ENCODE peak calls at places on chromosomes 11 and 22, in nine cellular contexts. One of them, this sample, is unnamed.

GRCh38 chr11:114081641-114082414 is 22.3 kb downstream of the ZBTB16 start:
- DNase-seq in WTC11: no peak
- DNase-seq in Peyer's patch: no peak
- DNase-seq in mucosa of descending colon: no peak
- DNase-seq in heart right ventricle: no peak
- DNase-seq in nephron progenitor cell: no peak
- DNase-seq in HCT116: no peak
- DNase-seq in D721Med: no peak
- DNase-seq in uterus: peak
- DNase-seq in this sample: no peak

GRCh38 chr11:128232588-128232987 is 354.8 kb downstream of the ETS1 start:
- DNase-seq in D721Med: no peak
- DNase-seq in Peyer's patch: no peak
- DNase-seq in WTC11: no peak
- DNase-seq in uterus: no peak
- DNase-seq in HCT116: no peak
- DNase-seq in mucosa of descending colon: no peak
- DNase-seq in nephron progenitor cell: no peak
- DNase-seq in heart right ventricle: no peak
- DNase-seq in this sample: no peak

GRCh38 chr11:128503231-128503991 is 83.9 kb downstream of the ETS1 start:
- DNase-seq in nephron progenitor cell: no peak
- DNase-seq in HCT116: no peak
- DNase-seq in WTC11: no peak
- DNase-seq in Peyer's patch: no peak
- DNase-seq in mucosa of descending colon: no peak
- DNase-seq in D721Med: no peak
- DNase-seq in uterus: no peak
- DNase-seq in heart right ventricle: no peak
- DNase-seq in this sample: no peak

GRCh38 chr11:78192911-78193341 is 4.2 kb downstream of the USP35 start:
- DNase-seq in HCT116: no peak
- DNase-seq in heart right ventricle: no peak
- DNase-seq in Peyer's patch: no peak
- DNase-seq in WTC11: no peak
- DNase-seq in mucosa of descending colon: no peak
- DNase-seq in D721Med: no peak
- DNase-seq in nephron progenitor cell: no peak
- DNase-seq in uterus: no peak
- DNase-seq in this sample: peak

GRCh38 chr11:130315354-130315970 is 745 bp upstream of the ZBTB44 start:
- DNase-seq in uterus: peak
- DNase-seq in mucosa of descending colon: peak
- DNase-seq in HCT116: no peak
- DNase-seq in Peyer's patch: peak
- DNase-seq in WTC11: peak
- DNase-seq in heart right ventricle: peak
- DNase-seq in nephron progenitor cell: peak
- DNase-seq in D721Med: no peak
- DNase-seq in this sample: no peak

GRCh38 chr22:25564979-25565677 is 653 bp downstream of the GRK3 start:
- DNase-seq in HCT116: no peak
- DNase-seq in D721Med: no peak
- DNase-seq in Peyer's patch: no peak
- DNase-seq in uterus: peak
- DNase-seq in heart right ventricle: peak
- DNase-seq in nephron progenitor cell: no peak
- DNase-seq in WTC11: peak
- DNase-seq in mucosa of descending colon: peak
- DNase-seq in this sample: no peak

GRCh38 chr22:42915980-42916765 is 59.1 kb upstream of the ARFGAP3 start:
- DNase-seq in mucosa of descending colon: no peak
- DNase-seq in HCT116: no peak
- DNase-seq in Peyer's patch: no peak
- DNase-seq in D721Med: no peak
- DNase-seq in uterus: no peak
- DNase-seq in heart right ventricle: no peak
- DNase-seq in nephron progenitor cell: no peak
- DNase-seq in WTC11: peak
- DNase-seq in this sample: no peak

GRCh38 chr11:46347637-46348311 is 511 bp downstream of the DGKZ start:
- DNase-seq in nephron progenitor cell: no peak
- DNase-seq in mucosa of descending colon: peak
- DNase-seq in HCT116: no peak
- DNase-seq in heart right ventricle: no peak
- DNase-seq in D721Med: no peak
- DNase-seq in Peyer's patch: peak
- DNase-seq in uterus: no peak
- DNase-seq in WTC11: no peak
- DNase-seq in this sample: no peak

GRCh38 chr11:2263724-2264360 is 6.5 kb downstream of the ASCL2 start:
- DNase-seq in WTC11: no peak
- DNase-seq in mucosa of descending colon: no peak
- DNase-seq in HCT116: no peak
- DNase-seq in Peyer's patch: no peak
- DNase-seq in uterus: no peak
- DNase-seq in D721Med: no peak
- DNase-seq in nephron progenitor cell: no peak
- DNase-seq in heart right ventricle: no peak
- DNase-seq in this sample: no peak

GRCh38 chr11:33842236-33842915 is 49.5 kb downstream of the LMO2 start:
- DNase-seq in uterus: no peak
- DNase-seq in HCT116: no peak
- DNase-seq in mucosa of descending colon: no peak
- DNase-seq in WTC11: no peak
- DNase-seq in heart right ventricle: no peak
- DNase-seq in nephron progenitor cell: no peak
- DNase-seq in Peyer's patch: no peak
- DNase-seq in D721Med: no peak
- DNase-seq in this sample: no peak

GRCh38 chr22:36741204-36741793 is 34.6 kb downstream of the IFT27 start:
- DNase-seq in D721Med: no peak
- DNase-seq in Peyer's patch: peak
- DNase-seq in mucosa of descending colon: no peak
- DNase-seq in uterus: no peak
- DNase-seq in WTC11: no peak
- DNase-seq in HCT116: peak
- DNase-seq in nephron progenitor cell: no peak
- DNase-seq in heart right ventricle: no peak
- DNase-seq in this sample: no peak

GRCh38 chr11:13907678-13908077 is 54.8 kb upstream of the SPON1 start:
- DNase-seq in heart right ventricle: no peak
- DNase-seq in D721Med: no peak
- DNase-seq in uterus: no peak
- DNase-seq in HCT116: no peak
- DNase-seq in Peyer's patch: no peak
- DNase-seq in nephron progenitor cell: no peak
- DNase-seq in WTC11: no peak
- DNase-seq in mucosa of descending colon: no peak
- DNase-seq in this sample: no peak

GRCh38 chr11:68987211-68987610 is 6.4 kb upstream of the MRGPRD start:
- DNase-seq in nephron progenitor cell: no peak
- DNase-seq in HCT116: no peak
- DNase-seq in uterus: no peak
- DNase-seq in D721Med: no peak
- DNase-seq in WTC11: no peak
- DNase-seq in mucosa of descending colon: no peak
- DNase-seq in heart right ventricle: no peak
- DNase-seq in Peyer's patch: no peak
- DNase-seq in this sample: no peak

GRCh38 chr11:96267490-96268010 is 75.4 kb downstream of the MAML2 start:
- DNase-seq in WTC11: no peak
- DNase-seq in HCT116: no peak
- DNase-seq in uterus: no peak
- DNase-seq in nephron progenitor cell: no peak
- DNase-seq in D721Med: no peak
- DNase-seq in heart right ventricle: no peak
- DNase-seq in mucosa of descending colon: no peak
- DNase-seq in Peyer's patch: no peak
- DNase-seq in this sample: no peak

GRCh38 chr11:116052603-116053537 is 548.7 kb upstream of the CADM1 start:
- DNase-seq in Peyer's patch: no peak
- DNase-seq in nephron progenitor cell: no peak
- DNase-seq in HCT116: no peak
- DNase-seq in heart right ventricle: no peak
- DNase-seq in mucosa of descending colon: no peak
- DNase-seq in D721Med: no peak
- DNase-seq in uterus: peak
- DNase-seq in WTC11: no peak
- DNase-seq in this sample: no peak

GRCh38 chr11:61489833-61490585 is 18.5 kb upstream of the LRRC10B start:
- DNase-seq in nephron progenitor cell: peak
- DNase-seq in HCT116: no peak
- DNase-seq in Peyer's patch: no peak
- DNase-seq in heart right ventricle: no peak
- DNase-seq in mucosa of descending colon: no peak
- DNase-seq in uterus: no peak
- DNase-seq in WTC11: peak
- DNase-seq in D721Med: no peak
- DNase-seq in this sample: no peak

GRCh38 chr11:133821776-133822175 is 23.5 kb downstream of the SPATA19 start:
- DNase-seq in uterus: no peak
- DNase-seq in Peyer's patch: no peak
- DNase-seq in HCT116: peak
- DNase-seq in WTC11: peak
- DNase-seq in D721Med: peak
- DNase-seq in heart right ventricle: peak
- DNase-seq in mucosa of descending colon: no peak
- DNase-seq in nephron progenitor cell: peak
- DNase-seq in this sample: no peak

GRCh38 chr11:133818302-133818701 is 27.0 kb downstream of the SPATA19 start:
- DNase-seq in D721Med: no peak
- DNase-seq in Peyer's patch: no peak
- DNase-seq in HCT116: no peak
- DNase-seq in uterus: no peak
- DNase-seq in mucosa of descending colon: no peak
- DNase-seq in WTC11: no peak
- DNase-seq in nephron progenitor cell: no peak
- DNase-seq in heart right ventricle: no peak
- DNase-seq in this sample: no peak

GRCh38 chr11:133817449-133817848 is 27.9 kb downstream of the SPATA19 start:
- DNase-seq in heart right ventricle: peak
- DNase-seq in uterus: no peak
- DNase-seq in D721Med: no peak
- DNase-seq in HCT116: no peak
- DNase-seq in mucosa of descending colon: no peak
- DNase-seq in nephron progenitor cell: no peak
- DNase-seq in Peyer's patch: no peak
- DNase-seq in WTC11: no peak
- DNase-seq in this sample: no peak

GRCh38 chr11:133819114-133819513 is 26.2 kb downstream of the SPATA19 start:
- DNase-seq in mucosa of descending colon: no peak
- DNase-seq in WTC11: no peak
- DNase-seq in uterus: no peak
- DNase-seq in nephron progenitor cell: no peak
- DNase-seq in Peyer's patch: no peak
- DNase-seq in HCT116: no peak
- DNase-seq in heart right ventricle: no peak
- DNase-seq in D721Med: no peak
- DNase-seq in this sample: no peak

GRCh38 chr11:133819916-133820315 is 25.4 kb downstream of the SPATA19 start:
- DNase-seq in WTC11: no peak
- DNase-seq in D721Med: no peak
- DNase-seq in Peyer's patch: no peak
- DNase-seq in HCT116: no peak
- DNase-seq in heart right ventricle: no peak
- DNase-seq in nephron progenitor cell: no peak
- DNase-seq in mucosa of descending colon: no peak
- DNase-seq in uterus: no peak
- DNase-seq in this sample: no peak
- TF ChIP-seq CTCF in WTC11: no peak
- TF ChIP-seq CTCF in D721Med: no peak
- TF ChIP-seq CTCF in Peyer's patch: no peak
- TF ChIP-seq CTCF in HCT116: no peak
- TF ChIP-seq CTCF in heart right ventricle: no peak
- TF ChIP-seq CTCF in nephron progenitor cell: no peak
- TF ChIP-seq CTCF in mucosa of descending colon: no peak
- TF ChIP-seq CTCF in uterus: no peak
- TF ChIP-seq CTCF in this sample: no peak

DNA sequence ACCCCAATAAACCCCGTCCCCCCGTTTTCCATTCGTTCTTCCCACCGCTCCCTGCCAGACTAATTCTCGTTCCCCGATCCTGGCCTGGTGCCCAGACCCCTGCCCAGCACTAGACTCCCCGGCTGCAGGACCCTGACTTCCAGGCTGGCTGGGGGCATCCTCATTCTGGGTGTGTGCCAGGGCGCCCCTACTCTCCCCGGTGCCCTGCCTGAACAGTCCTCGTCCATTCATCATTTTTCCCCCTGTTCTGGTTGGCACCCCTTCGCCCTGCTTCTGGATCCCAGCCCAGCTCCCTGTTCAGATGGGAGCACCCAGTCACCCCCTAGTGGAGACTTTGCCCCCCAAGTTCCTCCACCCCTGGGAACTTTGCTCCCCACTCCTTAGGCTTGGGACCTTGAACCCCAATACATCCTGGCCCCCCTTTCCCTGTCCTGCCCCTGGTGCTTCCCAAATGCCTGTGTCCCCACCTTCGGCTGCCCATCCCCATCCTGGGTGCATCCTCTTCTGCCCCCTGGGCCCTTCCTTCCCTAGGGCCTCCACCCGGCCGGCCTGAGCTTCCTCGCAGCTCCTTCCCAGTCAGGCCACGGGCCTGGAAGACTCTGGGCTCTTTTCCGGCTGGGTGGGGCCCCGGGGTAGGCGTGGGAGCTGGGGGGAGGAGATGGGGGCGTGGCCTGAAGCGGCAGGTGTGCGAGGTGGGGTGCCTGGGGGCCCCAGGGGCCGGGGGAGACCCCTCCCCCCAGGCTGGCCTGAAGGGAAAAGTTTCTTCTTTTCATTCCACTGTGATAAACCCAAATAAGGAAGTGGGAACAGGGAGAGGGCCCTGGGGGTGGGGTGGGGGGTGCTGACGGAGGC is 882 bp downstream of the PLCB3 start:
- DNase-seq in WTC11: peak
- DNase-seq in mucosa of descending colon: peak
- DNase-seq in HCT116: no peak
- DNase-seq in nephron progenitor cell: no peak
- DNase-seq in uterus: peak
- DNase-seq in heart right ventricle: peak
- DNase-seq in Peyer's patch: peak
- DNase-seq in D721Med: no peak
- DNase-seq in this sample: no peak
- TF ChIP-seq CTCF in WTC11: peak
- TF ChIP-seq CTCF in mucosa of descending colon: no peak
- TF ChIP-seq CTCF in HCT116: peak
- TF ChIP-seq CTCF in nephron progenitor cell: no peak
- TF ChIP-seq CTCF in uterus: no peak
- TF ChIP-seq CTCF in heart right ventricle: peak
- TF ChIP-seq CTCF in Peyer's patch: peak
- TF ChIP-seq CTCF in D721Med: peak
- TF ChIP-seq CTCF in this sample: peak

GRCh38 chr11:12410006-12410728 is 32.8 kb downstream of the PARVA start:
- DNase-seq in heart right ventricle: no peak
- DNase-seq in WTC11: peak
- DNase-seq in nephron progenitor cell: no peak
- DNase-seq in Peyer's patch: no peak
- DNase-seq in uterus: peak
- DNase-seq in D721Med: no peak
- DNase-seq in HCT116: no peak
- DNase-seq in mucosa of descending colon: no peak
- DNase-seq in this sample: no peak
- TF ChIP-seq CTCF in heart right ventricle: no peak
- TF ChIP-seq CTCF in WTC11: no peak
- TF ChIP-seq CTCF in nephron progenitor cell: no peak
- TF ChIP-seq CTCF in Peyer's patch: no peak
- TF ChIP-seq CTCF in uterus: no peak
- TF ChIP-seq CTCF in D721Med: peak
- TF ChIP-seq CTCF in HCT116: peak
- TF ChIP-seq CTCF in mucosa of descending colon: no peak
- TF ChIP-seq CTCF in this sample: no peak

GRCh38 chr11:100805509-100806199 is 118.6 kb downstream of the ARHGAP42 start:
- DNase-seq in nephron progenitor cell: no peak
- DNase-seq in HCT116: no peak
- DNase-seq in uterus: no peak
- DNase-seq in D721Med: no peak
- DNase-seq in Peyer's patch: no peak
- DNase-seq in mucosa of descending colon: no peak
- DNase-seq in WTC11: no peak
- DNase-seq in heart right ventricle: no peak
- DNase-seq in this sample: no peak
- TF ChIP-seq CTCF in nephron progenitor cell: no peak
- TF ChIP-seq CTCF in HCT116: no peak
- TF ChIP-seq CTCF in uterus: no peak
- TF ChIP-seq CTCF in D721Med: no peak
- TF ChIP-seq CTCF in Peyer's patch: no peak
- TF ChIP-seq CTCF in mucosa of descending colon: no peak
- TF ChIP-seq CTCF in WTC11: no peak
- TF ChIP-seq CTCF in heart right ventricle: no peak
- TF ChIP-seq CTCF in this sample: no peak